ENCODE peak calls at places on chromosome 7, in four cellular contexts. V is H54, A is Daoy, J is NCI-H774. Q is an unnamed sample.

GRCh38 chr7:158401295-158401694 is 186.3 kb downstream of the PTPRN2 start:
- DNase-seq in V (no peak), A (no peak), J (no peak), Q (no peak)

GRCh38 chr7:4210821-4211220 is 471.3 kb upstream of the FOXK1 start:
- DNase-seq in V (no peak), A (no peak), J (no peak), Q (no peak)

GRCh38 chr7:27863866-27864265 is 123.9 kb downstream of the TAX1BP1 start:
- DNase-seq in V (peak), A (peak), J (no peak), Q (no peak)

GRCh38 chr7:88184848-88185304 is 35.0 kb downstream of the SRI start:
- DNase-seq in V (peak), A (peak), J (no peak), Q (no peak)

GRCh38 chr7:19284596-19285300 is 139.5 kb upstream of the FERD3L start:
- DNase-seq in V (no peak), A (no peak), J (no peak), Q (no peak)

GRCh38 chr7:2528481-2529095 is 9.0 kb downstream of the LFNG start:
- DNase-seq in V (no peak), A (no peak), J (no peak), Q (no peak)

GRCh38 chr7:139679731-139680594 is 97.8 kb downstream of the HIPK2 start:
- DNase-seq in V (no peak), A (peak), J (no peak), Q (no peak)

GRCh38 chr7:51369746-51370145 is 53.1 kb upstream of the COBL start:
- DNase-seq in V (no peak), A (no peak), J (peak), Q (no peak)

GRCh38 chr7:140752533-140752932 is 56.0 kb downstream of the NDUFB2 start:
- DNase-seq in V (no peak), A (no peak), J (no peak), Q (no peak)

GRCh38 chr7:129824291-129825004 is 128.3 kb downstream of the UBE2H start:
- DNase-seq in V (no peak), A (no peak), J (no peak), Q (no peak)

GRCh38 chr7:110940756-110941155 is 150.2 kb upstream of the LRRN3 start:
- DNase-seq in V (no peak), A (no peak), J (no peak), Q (no peak)

GRCh38 chr7:95238252-95238938 is 85.9 kb downstream of the PON1 start:
- DNase-seq in V (no peak), A (no peak), J (no peak), Q (no peak)

GRCh38 chr7:11638026-11638774 is 193.8 kb downstream of the THSD7A start:
- DNase-seq in V (no peak), A (no peak), J (no peak), Q (no peak)

GRCh38 chr7:28419717-28420116 is 7.4 kb downstream of the CREB5 start:
- DNase-seq in V (no peak), A (peak), J (no peak), Q (no peak)

GRCh38 chr7:132061931-132062330 is 505.5 kb upstream of the PODXL start:
- DNase-seq in V (no peak), A (no peak), J (no peak), Q (no peak)

GRCh38 chr7:125848157-125848556 is 918.5 kb upstream of the POT1 start:
- DNase-seq in V (no peak), A (no peak), J (no peak), Q (no peak)

GRCh38 chr7:95540366-95540765 is 54.6 kb downstream of the ASB4 start:
- DNase-seq in V (no peak), A (no peak), J (no peak), Q (no peak)

GRCh38 chr7:91683823-91684222 is 196.7 kb downstream of the MTERF1 start:
- DNase-seq in V (no peak), A (peak), J (no peak), Q (no peak)

GRCh38 chr7:105036217-105037168 is 22.5 kb downstream of the KMT2E start:
- DNase-seq in V (no peak), A (no peak), J (no peak), Q (peak)

GRCh38 chr7:2943851-2944601 is 99.6 kb downstream of the CARD11 start:
- DNase-seq in V (no peak), A (no peak), J (no peak), Q (no peak)

GRCh38 chr7:4073750-4074149 is 608.3 kb upstream of the FOXK1 start:
- DNase-seq in V (no peak), A (no peak), J (no peak), Q (no peak)

GRCh38 chr7:64774204-64774842 is 19.9 kb upstream of the ZNF138 start:
- DNase-seq in V (no peak), A (no peak), J (no peak), Q (no peak)

GRCh38 chr7:36906448-36906847 is 182.2 kb upstream of the AOAH start:
- DNase-seq in V (no peak), A (no peak), J (peak), Q (no peak)

GRCh38 chr7:121081327-121081936 is 92.9 kb downstream of the CPED1 start:
- DNase-seq in V (no peak), A (peak), J (peak), Q (no peak)

GRCh38 chr7:5693529-5693928 is 87.9 kb downstream of the RNF216 start:
- DNase-seq in V (no peak), A (peak), J (no peak), Q (no peak)

GRCh38 chr7:80923211-80923612 is 4.4 kb upstream of the SEMA3C start:
- DNase-seq in V (no peak), A (no peak), J (peak), Q (no peak)

GRCh38 chr7:33776791-33777190 is 128.5 kb upstream of the BMPER start:
- DNase-seq in V (no peak), A (peak), J (no peak), Q (no peak)

Q was measured in gastrocnemius medialis.